ENCODE peak calls at places on chromosomes 6 and 20, in five cellular contexts. One of them, this sample, is unnamed.
A peak's percentile ranks its signal among the peaks of the same experiment; 100 is the strongest.

GRCh38 chr6:22829070-22829469 is 259.7 kb downstream of the HDGFL1 start:
- DNase-seq in IMR-90: no peak
- DNase-seq in lung: no peak
- DNase-seq in transverse colon: no peak
- DNase-seq in Peyer's patch: no peak
- DNase-seq in this sample: no peak

GRCh38 chr6:37479266-37479854 is 20.3 kb downstream of the CCDC167 start:
- DNase-seq in Peyer's patch: no peak
- DNase-seq in lung: no peak
- DNase-seq in IMR-90: no peak
- DNase-seq in transverse colon: no peak
- DNase-seq in this sample: no peak

GRCh38 chr20:37528442-37529213 is 952 bp upstream of the BLCAP start:
- DNase-seq in transverse colon: peak; percentile 6
- DNase-seq in lung: no peak
- DNase-seq in Peyer's patch: no peak
- DNase-seq in IMR-90: no peak
- DNase-seq in this sample: no peak

GRCh38 chr6:27767851-27768250 is 144.3 kb downstream of the OR2B2 start:
- DNase-seq in Peyer's patch: no peak
- DNase-seq in transverse colon: no peak
- DNase-seq in lung: no peak
- DNase-seq in IMR-90: no peak
- DNase-seq in this sample: no peak

GRCh38 chr6:75115501-75115900 is 90.4 kb downstream of the COL12A1 start:
- DNase-seq in IMR-90: peak; percentile 52
- DNase-seq in transverse colon: no peak
- DNase-seq in Peyer's patch: no peak
- DNase-seq in lung: no peak
- DNase-seq in this sample: no peak

GRCh38 chr6:33914519-33915120 is 110.8 kb upstream of the MLN start:
- DNase-seq in IMR-90: no peak
- DNase-seq in transverse colon: peak; percentile 29
- DNase-seq in Peyer's patch: no peak
- DNase-seq in lung: no peak
- DNase-seq in this sample: no peak

GRCh38 chr6:111576302-111576701 is 29.4 kb downstream of the TRAF3IP2 start:
- DNase-seq in Peyer's patch: no peak
- DNase-seq in transverse colon: no peak
- DNase-seq in IMR-90: peak; percentile 67
- DNase-seq in lung: no peak
- DNase-seq in this sample: no peak

GRCh38 chr6:41655706-41656668 is 17.7 kb downstream of the MDFI start:
- DNase-seq in IMR-90: peak; percentile 64
- DNase-seq in lung: no peak
- DNase-seq in Peyer's patch: peak; percentile 32
- DNase-seq in transverse colon: no peak
- DNase-seq in this sample: no peak

GRCh38 chr20:46111028-46111835 is 6.9 kb upstream of the CD40 start:
- DNase-seq in lung: peak; percentile 46
- DNase-seq in IMR-90: no peak
- DNase-seq in transverse colon: peak; percentile 36
- DNase-seq in Peyer's patch: no peak
- DNase-seq in this sample: peak; percentile 56
- TF ChIP-seq CTCF in lung: no peak
- TF ChIP-seq CTCF in IMR-90: no peak
- TF ChIP-seq CTCF in transverse colon: no peak
- TF ChIP-seq CTCF in Peyer's patch: no peak
- TF ChIP-seq CTCF in this sample: no peak

DNA sequence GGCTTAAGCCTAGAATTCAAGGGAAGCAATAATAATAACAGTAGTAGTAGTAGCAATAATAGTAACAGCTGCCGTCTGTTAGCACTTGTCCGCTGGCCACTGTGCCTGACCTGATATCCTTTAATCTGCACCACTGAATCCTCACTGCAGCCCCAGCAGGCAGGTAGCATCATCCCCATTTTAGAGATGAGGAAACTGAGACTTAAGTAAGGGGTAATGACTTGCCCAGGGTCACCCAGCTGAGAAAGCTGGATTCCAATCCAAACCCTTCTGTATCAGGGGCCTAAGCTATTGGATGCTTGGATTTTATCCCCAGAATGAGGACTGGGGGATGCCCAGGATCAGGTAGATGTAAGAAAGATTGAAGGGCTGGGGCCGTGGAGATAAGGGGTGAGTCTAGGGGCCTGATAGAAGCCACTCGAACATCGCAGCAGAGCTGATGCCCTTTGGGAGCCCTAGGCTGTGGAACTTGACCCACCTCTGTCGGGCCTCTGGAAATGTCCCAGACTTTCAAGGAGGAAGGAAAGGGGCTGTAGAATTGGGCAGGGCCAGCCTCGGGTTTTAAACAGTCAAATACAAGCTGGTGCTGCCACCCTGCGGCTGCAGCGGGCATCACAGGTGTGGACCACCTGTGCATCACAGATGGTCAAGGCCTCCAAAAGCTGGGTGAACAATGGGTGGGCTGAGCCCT is 102.1 kb upstream of the MYL9 start:
- DNase-seq in transverse colon: peak; percentile 69
- DNase-seq in IMR-90: peak; percentile 43
- DNase-seq in Peyer's patch: peak; percentile 70
- DNase-seq in lung: peak; percentile 61
- DNase-seq in this sample: peak; percentile 74
- TF ChIP-seq CTCF in transverse colon: peak; percentile 87
- TF ChIP-seq CTCF in IMR-90: peak; percentile 85
- TF ChIP-seq CTCF in Peyer's patch: peak; percentile 77
- TF ChIP-seq CTCF in lung: peak; percentile 79
- TF ChIP-seq CTCF in this sample: peak; percentile 85

GRCh38 chr20:16020971-16021370 is 552.3 kb downstream of the KIF16B start:
- DNase-seq in lung: no peak
- DNase-seq in transverse colon: no peak
- DNase-seq in Peyer's patch: no peak
- DNase-seq in IMR-90: peak; percentile 1
- DNase-seq in this sample: no peak

GRCh38 chr20:16014436-16014835 is 558.8 kb downstream of the KIF16B start:
- DNase-seq in IMR-90: no peak
- DNase-seq in transverse colon: no peak
- DNase-seq in lung: no peak
- DNase-seq in Peyer's patch: no peak
- DNase-seq in this sample: no peak

GRCh38 chr20:16013631-16014030 is 559.6 kb downstream of the KIF16B start:
- DNase-seq in transverse colon: no peak
- DNase-seq in IMR-90: no peak
- DNase-seq in Peyer's patch: no peak
- DNase-seq in lung: no peak
- DNase-seq in this sample: no peak

GRCh38 chr20:16018881-16019280 is 554.4 kb downstream of the KIF16B start:
- DNase-seq in IMR-90: no peak
- DNase-seq in transverse colon: no peak
- DNase-seq in Peyer's patch: no peak
- DNase-seq in lung: no peak
- DNase-seq in this sample: no peak

DNA sequence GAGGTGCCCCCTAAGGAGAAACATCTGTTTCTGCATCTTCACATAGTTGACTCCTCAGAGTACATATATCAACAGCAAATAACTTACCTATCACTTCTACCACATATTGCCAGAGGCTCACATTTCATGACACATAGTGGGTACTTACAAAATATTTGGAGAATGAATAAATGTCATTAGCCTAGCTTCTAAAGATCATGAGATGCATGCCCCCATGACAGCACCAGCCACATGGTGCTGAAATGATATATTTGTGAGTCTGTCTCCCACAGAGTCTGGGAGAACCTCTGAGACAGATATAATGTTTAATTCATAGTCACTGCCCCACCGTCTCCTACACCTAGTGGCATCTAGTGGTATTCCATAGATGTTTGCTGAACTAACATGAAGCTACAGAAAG is 555.6 kb downstream of the KIF16B start:
- DNase-seq in lung: no peak
- DNase-seq in Peyer's patch: no peak
- DNase-seq in IMR-90: no peak
- DNase-seq in transverse colon: no peak
- DNase-seq in this sample: no peak
- TF ChIP-seq CTCF in lung: no peak
- TF ChIP-seq CTCF in Peyer's patch: no peak
- TF ChIP-seq CTCF in IMR-90: no peak
- TF ChIP-seq CTCF in transverse colon: no peak
- TF ChIP-seq CTCF in this sample: no peak

DNA sequence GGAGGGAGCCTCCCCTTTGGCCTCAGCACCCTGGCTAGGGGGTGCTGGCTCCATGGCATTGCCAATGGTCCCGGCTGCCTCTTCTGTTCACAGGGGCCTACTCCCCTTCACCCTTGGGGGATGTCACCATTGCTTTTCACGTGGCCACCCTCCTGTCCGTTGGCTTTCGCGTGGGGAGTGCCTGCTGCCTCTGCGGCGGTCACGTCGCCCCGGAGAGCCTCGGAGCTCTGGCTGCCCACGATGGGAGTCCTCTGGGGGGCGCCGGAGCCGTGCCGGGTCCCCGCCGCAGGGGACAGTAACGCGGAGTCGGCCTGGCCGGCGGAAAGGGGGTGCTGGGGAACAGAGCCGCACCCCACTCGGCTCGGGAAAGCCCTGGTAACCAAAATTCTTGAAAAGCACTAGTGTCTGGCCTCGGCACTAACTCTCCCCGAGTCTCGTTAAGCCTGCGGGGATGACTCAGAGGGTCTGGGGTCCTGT is 661 bp upstream of the HEBP2 start:
- DNase-seq in IMR-90: no peak
- DNase-seq in transverse colon: peak; percentile 56
- DNase-seq in lung: peak; percentile 39
- DNase-seq in Peyer's patch: peak; percentile 71
- DNase-seq in this sample: peak; percentile 46
- TF ChIP-seq CTCF in IMR-90: peak; percentile 26
- TF ChIP-seq CTCF in transverse colon: no peak
- TF ChIP-seq CTCF in lung: no peak
- TF ChIP-seq CTCF in Peyer's patch: no peak
- TF ChIP-seq CTCF in this sample: no peak

GRCh38 chr20:11917663-11918062 is at the start of gene BTBD3:
- DNase-seq in transverse colon: peak; percentile 68
- DNase-seq in lung: peak; percentile 51
- DNase-seq in IMR-90: peak; percentile 79
- DNase-seq in Peyer's patch: no peak
- DNase-seq in this sample: peak; percentile 88

GRCh38 chr20:11912664-11913415 is 4.9 kb upstream of the BTBD3 start:
- DNase-seq in lung: no peak
- DNase-seq in Peyer's patch: no peak
- DNase-seq in IMR-90: no peak
- DNase-seq in transverse colon: no peak
- DNase-seq in this sample: no peak

GRCh38 chr20:11907621-11908020 is 10.1 kb upstream of the BTBD3 start:
- DNase-seq in IMR-90: peak; percentile 46
- DNase-seq in transverse colon: no peak
- DNase-seq in Peyer's patch: no peak
- DNase-seq in lung: no peak
- DNase-seq in this sample: no peak

GRCh38 chr20:11906626-11907480 is 10.8 kb upstream of the BTBD3 start:
- DNase-seq in lung: no peak
- DNase-seq in Peyer's patch: no peak
- DNase-seq in transverse colon: no peak
- DNase-seq in IMR-90: no peak
- DNase-seq in this sample: no peak

GRCh38 chr20:11912013-11912663 is 5.6 kb upstream of the BTBD3 start:
- DNase-seq in Peyer's patch: no peak
- DNase-seq in IMR-90: no peak
- DNase-seq in transverse colon: no peak
- DNase-seq in lung: no peak
- DNase-seq in this sample: peak; percentile 35
- TF ChIP-seq CTCF in Peyer's patch: peak; percentile 33
- TF ChIP-seq CTCF in IMR-90: peak; percentile 20
- TF ChIP-seq CTCF in transverse colon: peak; percentile 39
- TF ChIP-seq CTCF in lung: peak; percentile 5
- TF ChIP-seq CTCF in this sample: peak; percentile 25

GRCh38 chr6:162736933-162737332 is 9.2 kb downstream of the PACRG start:
- DNase-seq in transverse colon: no peak
- DNase-seq in lung: no peak
- DNase-seq in IMR-90: no peak
- DNase-seq in Peyer's patch: no peak
- DNase-seq in this sample: no peak
- TF ChIP-seq CTCF in transverse colon: peak; percentile 24
- TF ChIP-seq CTCF in lung: no peak
- TF ChIP-seq CTCF in IMR-90: no peak
- TF ChIP-seq CTCF in Peyer's patch: peak; percentile 36
- TF ChIP-seq CTCF in this sample: no peak

GRCh38 chr6:106249658-106250057 is 75.9 kb downstream of the ATG5 start:
- DNase-seq in Peyer's patch: no peak
- DNase-seq in transverse colon: no peak
- DNase-seq in lung: no peak
- DNase-seq in IMR-90: no peak
- DNase-seq in this sample: no peak
- TF ChIP-seq CTCF in Peyer's patch: no peak
- TF ChIP-seq CTCF in transverse colon: no peak
- TF ChIP-seq CTCF in lung: no peak
- TF ChIP-seq CTCF in IMR-90: no peak
- TF ChIP-seq CTCF in this sample: no peak

DNA sequence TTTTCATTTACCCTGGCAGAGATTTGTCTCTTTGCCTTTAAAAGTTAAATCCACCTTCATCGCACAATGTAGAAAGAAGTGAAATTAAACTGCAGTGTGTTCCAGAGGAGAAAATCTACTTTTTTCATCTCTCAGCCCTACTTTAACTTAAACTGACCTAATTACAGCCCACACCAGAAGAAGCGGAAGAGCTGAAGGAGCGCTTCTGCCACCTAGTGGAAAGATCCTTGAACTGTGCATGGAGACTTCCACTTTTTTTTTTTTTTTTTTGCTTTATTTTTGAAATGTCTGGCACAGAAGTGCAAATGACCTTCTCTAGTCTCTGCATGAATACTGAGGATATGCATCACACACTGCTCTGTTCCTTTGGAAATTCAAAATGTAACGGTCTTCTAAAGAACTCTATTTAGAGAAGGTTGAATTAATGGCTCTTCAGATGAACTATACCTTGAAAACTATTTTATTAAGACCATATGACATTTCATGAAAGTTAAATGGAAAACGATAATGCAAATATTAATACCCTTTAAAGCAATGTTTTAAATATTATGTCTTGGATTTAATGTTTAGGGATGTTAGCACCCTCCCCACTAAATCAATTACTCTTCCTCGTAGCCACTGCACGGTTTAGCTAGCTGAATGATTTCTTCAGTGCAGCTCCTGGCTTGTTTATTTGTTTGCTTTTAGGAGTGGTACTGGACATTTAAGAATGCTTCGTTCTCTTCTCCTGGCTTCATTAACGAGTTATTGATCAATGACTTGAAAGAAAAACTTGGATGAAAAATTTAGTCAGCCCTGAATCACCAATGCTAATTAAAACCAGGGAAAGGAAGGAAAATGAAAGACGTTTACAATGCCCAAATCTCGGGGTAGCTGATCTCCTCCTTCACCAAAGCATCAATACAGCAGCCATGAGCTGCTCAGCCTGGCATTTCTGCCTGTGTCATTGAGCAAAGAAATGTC is 569.6 kb upstream of the GJE1 start:
- DNase-seq in lung: peak; percentile 54
- DNase-seq in Peyer's patch: no peak
- DNase-seq in IMR-90: peak; percentile 91
- DNase-seq in transverse colon: peak; percentile 49
- DNase-seq in this sample: peak; percentile 65
- TF ChIP-seq CTCF in lung: peak; percentile 67
- TF ChIP-seq CTCF in Peyer's patch: peak; percentile 79
- TF ChIP-seq CTCF in IMR-90: peak; percentile 92
- TF ChIP-seq CTCF in transverse colon: peak; percentile 81
- TF ChIP-seq CTCF in this sample: peak; percentile 92